ENCODE peak calls at places on chromosomes 1 and 21, in seven cellular contexts. Y, W, I, Z, G, J and S are unnamed samples.

GRCh38 chr1:164576311-164577271 is 17.6 kb downstream of the PBX1 start:
- DNase-seq in Y (peak), W (peak), I (peak), Z (no peak), G (no peak), J (peak), S (no peak)

GRCh38 chr1:182426442-182427430 is 23.2 kb upstream of the RGSL1 start:
- DNase-seq in Y (no peak), W (no peak), I (no peak), Z (no peak), G (no peak), J (no peak), S (no peak)

GRCh38 chr1:97902067-97902466 is 18.8 kb downstream of the DPYD start:
- DNase-seq in Y (no peak), W (no peak), I (no peak), Z (no peak), G (no peak), J (no peak), S (no peak)

GRCh38 chr21:29342394-29342957 is 43.8 kb downstream of the BACH1 start:
- DNase-seq in Y (peak), W (no peak), I (peak), Z (peak), G (no peak), J (peak), S (no peak)

GRCh38 chr1:234589064-234589765 is 20.8 kb downstream of the IRF2BP2 start:
- DNase-seq in Y (peak), W (no peak), I (no peak), Z (no peak), G (peak), J (no peak), S (no peak)

GRCh38 chr1:179369751-179370341 is 4.1 kb downstream of the AXDND1 start:
- DNase-seq in Y (no peak), W (no peak), I (no peak), Z (no peak), G (no peak), J (peak), S (no peak)

GRCh38 chr1:36137776-36138175 is 11.5 kb downstream of the TRAPPC3 start:
- DNase-seq in Y (no peak), W (no peak), I (no peak), Z (no peak), G (no peak), J (no peak), S (no peak)

GRCh38 chr1:66559517-66559916 is 25.6 kb downstream of the SGIP1 start:
- DNase-seq in Y (no peak), W (no peak), I (no peak), Z (no peak), G (no peak), J (no peak), S (no peak)

GRCh38 chr1:30907641-30908445 is 715 bp downstream of the SDC3 start:
- DNase-seq in Y (peak), W (peak), I (peak), Z (no peak), G (no peak), J (no peak), S (no peak)

GRCh38 chr1:53259932-53260331 is 21.6 kb upstream of the MAGOH start:
- DNase-seq in Y (no peak), W (no peak), I (no peak), Z (no peak), G (no peak), J (no peak), S (no peak)

GRCh38 chr1:220432408-220432807 is 95.5 kb upstream of the MARK1 start:
- DNase-seq in Y (no peak), W (no peak), I (no peak), Z (no peak), G (no peak), J (no peak), S (no peak)

GRCh38 chr1:216456682-216457081 is 33.4 kb upstream of the USH2A start:
- DNase-seq in Y (peak), W (no peak), I (no peak), Z (no peak), G (no peak), J (peak), S (no peak)

GRCh38 chr1:38000529-38001453 is 4.5 kb downstream of the FHL3 start:
- DNase-seq in Y (peak), W (peak), I (peak), Z (no peak), G (peak), J (peak), S (no peak)

GRCh38 chr1:228513244-228513900 is 26.2 kb downstream of the RNF187 start:
- DNase-seq in Y (peak), W (no peak), I (no peak), Z (no peak), G (no peak), J (no peak), S (no peak)

GRCh38 chr1:167059729-167060107 is 30.5 kb downstream of the GPA33 start:
- DNase-seq in Y (no peak), W (no peak), I (no peak), Z (no peak), G (no peak), J (no peak), S (no peak)

GRCh38 chr1:177505905-177506590 is 335.3 kb downstream of the BRINP2 start:
- DNase-seq in Y (no peak), W (no peak), I (no peak), Z (no peak), G (no peak), J (no peak), S (no peak)

GRCh38 chr1:207826557-207827487 is 75.0 kb downstream of the CD46 start:
- DNase-seq in Y (peak), W (peak), I (no peak), Z (no peak), G (no peak), J (no peak), S (no peak)

GRCh38 chr1:198352975-198353695 is 187.3 kb downstream of the ATP6V1G3 start:
- DNase-seq in Y (no peak), W (no peak), I (no peak), Z (no peak), G (no peak), J (peak), S (no peak)

GRCh38 chr1:61207416-61207815 is 125.1 kb downstream of the NFIA start:
- DNase-seq in Y (no peak), W (no peak), I (no peak), Z (no peak), G (no peak), J (no peak), S (no peak)

GRCh38 chr1:162159515-162159914 is 90.0 kb downstream of the NOS1AP start:
- DNase-seq in Y (no peak), W (no peak), I (no peak), Z (no peak), G (no peak), J (no peak), S (no peak)

DNA sequence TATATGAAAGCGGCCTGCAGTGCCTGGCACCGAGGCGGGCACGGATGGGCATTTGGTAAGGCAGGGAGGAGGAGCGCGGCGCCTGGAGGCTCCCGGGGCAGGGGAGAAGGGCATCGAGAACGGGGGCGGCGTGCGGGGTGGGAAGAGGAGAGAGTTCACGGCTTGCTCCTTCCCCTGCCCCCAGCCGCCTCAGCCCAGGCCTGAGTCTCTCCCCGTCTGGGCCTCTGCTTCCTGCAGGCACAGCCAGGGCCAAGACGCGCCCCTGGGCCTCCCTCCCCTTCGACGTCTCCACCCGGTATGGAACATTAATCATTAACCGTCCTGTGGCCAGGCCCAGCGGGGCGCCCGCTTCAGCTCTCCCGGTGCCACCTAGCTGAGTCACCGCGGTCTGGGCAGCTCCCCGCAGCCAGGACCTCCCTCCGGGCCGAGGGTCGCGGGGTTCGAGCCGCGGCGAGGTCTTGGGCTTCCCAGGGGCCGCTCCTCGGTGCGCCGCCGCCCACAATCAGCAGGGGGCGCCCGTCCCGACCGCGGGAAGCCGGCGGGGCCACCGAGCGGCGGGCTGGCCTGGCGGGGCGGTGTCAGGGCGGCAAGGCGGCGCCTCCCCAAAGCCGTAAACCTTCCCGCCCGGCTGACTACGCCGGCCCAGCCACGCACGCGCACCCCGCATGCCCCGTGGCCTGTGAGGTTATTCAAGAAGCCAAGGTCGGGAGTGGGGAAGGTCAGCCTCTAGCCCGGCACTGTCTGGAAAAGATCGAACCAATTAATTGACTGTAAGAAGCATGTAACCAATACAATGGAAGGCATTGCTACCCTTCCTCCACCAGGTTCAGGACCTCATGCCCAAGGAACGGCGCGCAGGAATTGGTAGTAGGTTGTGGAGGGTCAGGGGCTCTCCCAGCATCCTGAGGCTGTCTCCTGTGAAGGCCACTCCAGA is 23.4 kb upstream of the RD3 start:
- DNase-seq in Y (peak), W (peak), I (peak), Z (peak), G (peak), J (peak), S (no peak)
- TF ChIP-seq POLR2A in Y (no peak), W (no peak), I (no peak), Z (no peak), G (no peak), J (no peak), S (no peak)

GRCh38 chr1:16088996-16089395 is 15.5 kb upstream of the FAM131C start:
- DNase-seq in Y (no peak), W (no peak), I (no peak), Z (no peak), G (no peak), J (peak), S (no peak)
- TF ChIP-seq CTCF in Y (no peak), W (no peak), I (no peak), Z (no peak), G (no peak), J (no peak), S (no peak)

DNA sequence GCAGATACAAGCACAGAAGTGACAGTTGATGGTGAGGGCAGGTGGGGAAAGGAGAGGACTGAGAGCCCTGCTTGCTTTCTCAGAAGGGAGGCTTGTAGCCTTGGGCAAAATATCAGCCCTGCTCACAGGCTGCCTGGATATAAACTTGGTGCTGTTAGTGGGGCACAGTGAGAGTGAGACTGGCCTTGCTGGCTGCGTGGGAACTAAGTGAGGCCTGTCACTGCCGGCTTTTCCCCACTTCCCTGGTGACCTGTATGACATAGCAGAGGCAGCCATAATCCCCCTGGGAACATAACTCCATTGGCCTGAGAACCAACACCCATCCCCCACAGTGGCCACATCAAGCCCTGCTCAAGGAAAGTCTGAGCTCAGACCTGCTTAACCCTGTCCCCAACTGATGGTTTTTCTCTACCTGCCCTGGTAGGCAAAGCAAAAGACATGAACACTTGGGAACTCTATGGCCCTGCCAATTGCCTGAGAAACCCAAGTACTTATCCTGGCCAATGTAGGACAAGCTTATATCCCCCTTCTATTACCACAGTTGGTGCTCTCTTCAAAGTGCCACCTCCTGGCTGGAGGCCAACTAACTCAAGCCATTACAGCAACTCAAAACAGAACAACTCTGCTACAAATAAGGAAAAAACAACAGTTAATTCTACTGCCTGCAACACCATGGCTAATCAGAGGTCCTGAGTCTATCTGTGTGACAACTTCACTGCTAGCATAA is 472.6 kb downstream of the PLPP3 start:
- DNase-seq in Y (no peak), W (no peak), I (no peak), Z (no peak), G (no peak), J (no peak), S (no peak)
- TF ChIP-seq POLR2A in Y (no peak), W (no peak), I (no peak), Z (no peak), G (no peak), J (no peak), S (no peak)

GRCh38 chr1:1597275-1597930 is 2.5 kb downstream of the FNDC10 start:
- DNase-seq in Y (peak), W (no peak), I (no peak), Z (no peak), G (no peak), J (no peak), S (no peak)
- TF ChIP-seq CTCF in Y (peak), W (no peak), I (no peak), Z (no peak), G (no peak), J (peak), S (peak)

GRCh38 chr21:43728467-43729390 is 9.8 kb downstream of the PDXK start:
- DNase-seq in Y (peak), W (peak), I (peak), Z (peak), G (peak), J (peak), S (peak)
- TF ChIP-seq POLR2A in Y (peak), W (peak), I (no peak), Z (peak), G (peak), J (peak), S (no peak)

DNA sequence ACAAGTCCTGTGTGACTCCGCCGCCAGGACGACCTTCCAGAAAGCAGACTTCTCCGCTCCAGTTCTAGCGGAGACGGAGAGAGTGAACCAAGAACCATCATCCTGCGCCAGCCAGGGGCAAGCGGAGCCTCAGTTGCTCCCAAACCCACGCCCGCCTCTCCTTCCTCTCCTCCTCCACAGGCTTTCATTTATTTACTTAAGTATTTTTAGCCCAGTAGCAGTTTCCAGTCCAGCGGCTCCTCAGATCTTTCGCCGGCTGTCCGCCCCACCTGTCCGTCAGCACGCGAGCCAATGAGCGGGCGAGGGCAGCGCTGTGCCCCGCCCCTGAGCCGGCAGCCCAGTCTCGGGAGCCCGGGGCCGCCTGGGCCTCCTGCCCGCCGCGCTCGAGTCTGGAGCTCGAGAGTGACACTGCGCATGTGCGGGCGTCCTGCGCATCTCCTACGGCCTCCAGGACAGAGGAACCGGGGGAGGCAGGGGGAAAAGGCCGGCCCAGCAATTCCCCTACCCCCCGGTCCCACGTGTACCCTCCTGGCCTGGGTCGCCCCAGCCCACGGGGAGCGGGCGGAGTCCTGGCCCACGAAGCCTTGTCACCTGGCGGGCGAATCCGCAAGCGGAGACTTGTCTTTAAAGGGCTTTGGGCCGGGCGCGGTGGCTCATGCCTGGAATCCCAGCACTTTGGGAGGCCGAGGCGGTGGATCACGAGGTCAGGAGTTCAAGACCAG is at the start of gene FALEC:
- DNase-seq in Y (peak), W (peak), I (peak), Z (peak), G (peak), J (peak), S (peak)
- TF ChIP-seq CTCF in Y (peak), W (no peak), I (no peak), Z (no peak), G (no peak), J (no peak), S (no peak)